ENCODE peak calls at places on chromosomes 2 and 18, in ten cellular contexts. J is SK-N-SH, K is uterus, M is lower lobe of right lung, O is tibial artery, Q is body of pancreas, B is cardiac muscle cell, Z is heart left ventricle, X is left ventricle myocardium inferior, T is ovary. U is an unnamed sample.

GRCh38 chr2:40287815-40288214 is 164.1 kb downstream of the SLC8A1 start:
- DNase-seq in J (no peak), K (no peak), M (no peak), O (no peak), Q (no peak), B (no peak), Z (no peak), X (no peak), T (no peak), U (no peak)

GRCh38 chr2:51344886-51345285 is 313.0 kb upstream of the NRXN1 start:
- DNase-seq in J (no peak), K (no peak), M (no peak), O (no peak), Q (no peak), B (no peak), Z (no peak), X (no peak), T (no peak), U (no peak)

GRCh38 chr2:102806250-102806837 is 44.5 kb downstream of the TMEM182 start:
- DNase-seq in J (peak), K (peak), M (no peak), O (peak), Q (peak), B (peak), Z (no peak), X (peak), T (peak), U (peak)

GRCh38 chr2:170744248-170745002 is 25.8 kb upstream of the ERICH2 start:
- DNase-seq in J (no peak), K (no peak), M (peak), O (no peak), Q (peak), B (no peak), Z (no peak), X (no peak), T (no peak), U (no peak)

GRCh38 chr2:2057125-2057721 is 273.9 kb downstream of the MYT1L start:
- DNase-seq in J (no peak), K (peak), M (peak), O (peak), Q (peak), B (no peak), Z (peak), X (peak), T (peak), U (peak)

GRCh38 chr2:15984367-15985255 is 44.3 kb downstream of the MYCN start:
- DNase-seq in J (peak), K (no peak), M (no peak), O (no peak), Q (no peak), B (no peak), Z (no peak), X (peak), T (no peak), U (no peak)

GRCh38 chr2:120826716-120827410 is 91.2 kb downstream of the GLI2 start:
- DNase-seq in J (no peak), K (no peak), M (no peak), O (peak), Q (no peak), B (no peak), Z (no peak), X (no peak), T (no peak), U (no peak)

GRCh38 chr2:6826081-6826913 is 39.4 kb downstream of the CMPK2 start:
- DNase-seq in J (no peak), K (no peak), M (no peak), O (no peak), Q (peak), B (peak), Z (no peak), X (no peak), T (no peak), U (peak)

GRCh38 chr2:127040169-127040568 is 66.8 kb downstream of the BIN1 start:
- DNase-seq in J (no peak), K (no peak), M (no peak), O (no peak), Q (no peak), B (no peak), Z (peak), X (no peak), T (no peak), U (no peak)

DNA sequence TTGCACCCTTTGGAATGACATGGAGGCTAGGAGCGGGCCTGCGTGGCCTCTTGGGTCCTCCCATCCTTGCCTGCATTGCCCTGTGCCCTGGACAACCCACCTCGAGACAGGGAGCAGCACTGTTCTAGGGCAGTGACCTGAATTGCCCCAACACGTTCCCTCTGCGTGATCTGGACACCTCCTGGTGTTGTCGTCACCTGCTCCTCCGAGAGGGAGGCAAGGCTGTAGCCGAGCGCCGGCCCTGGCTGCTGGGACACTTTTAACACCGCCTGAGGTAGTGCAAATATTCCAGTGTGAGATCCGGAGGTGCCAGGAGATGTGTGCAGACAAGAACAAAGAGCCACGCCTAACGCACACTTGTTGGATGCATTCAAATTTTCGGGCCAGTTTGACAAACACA is 131.5 kb downstream of the SMAD7 start:
- DNase-seq in J (no peak), K (peak), M (peak), O (peak), Q (peak), B (peak), Z (peak), X (peak), T (no peak), U (no peak)
- H3K27ac ChIP-seq in J (no peak), K (no peak), M (no peak), O (no peak), Q (no peak), B (peak), Z (peak), X (peak), T (no peak), U (no peak)

GRCh38 chr2:236047886-236048540 is 120.2 kb downstream of the GBX2 start:
- DNase-seq in J (no peak), K (no peak), M (no peak), O (no peak), Q (peak), B (no peak), Z (no peak), X (no peak), T (no peak), U (no peak)
- H3K27ac ChIP-seq in J (no peak), K (no peak), M (no peak), O (no peak), Q (no peak), B (no peak), Z (no peak), X (no peak), T (no peak), U (no peak)

GRCh38 chr18:7809455-7809854 is 242.3 kb downstream of the PTPRM start:
- DNase-seq in J (no peak), K (no peak), M (no peak), O (no peak), Q (no peak), B (no peak), Z (no peak), X (no peak), T (no peak), U (no peak)
- H3K27ac ChIP-seq in J (no peak), K (no peak), M (no peak), O (no peak), Q (no peak), B (peak), Z (no peak), X (no peak), T (no peak), U (no peak)

GRCh38 chr2:240781471-240782220 is 38.4 kb downstream of the KIF1A start:
- DNase-seq in J (no peak), K (no peak), M (no peak), O (no peak), Q (no peak), B (no peak), Z (peak), X (no peak), T (peak), U (no peak)
- H3K27ac ChIP-seq in J (no peak), K (no peak), M (no peak), O (no peak), Q (no peak), B (no peak), Z (no peak), X (no peak), T (no peak), U (no peak)

DNA sequence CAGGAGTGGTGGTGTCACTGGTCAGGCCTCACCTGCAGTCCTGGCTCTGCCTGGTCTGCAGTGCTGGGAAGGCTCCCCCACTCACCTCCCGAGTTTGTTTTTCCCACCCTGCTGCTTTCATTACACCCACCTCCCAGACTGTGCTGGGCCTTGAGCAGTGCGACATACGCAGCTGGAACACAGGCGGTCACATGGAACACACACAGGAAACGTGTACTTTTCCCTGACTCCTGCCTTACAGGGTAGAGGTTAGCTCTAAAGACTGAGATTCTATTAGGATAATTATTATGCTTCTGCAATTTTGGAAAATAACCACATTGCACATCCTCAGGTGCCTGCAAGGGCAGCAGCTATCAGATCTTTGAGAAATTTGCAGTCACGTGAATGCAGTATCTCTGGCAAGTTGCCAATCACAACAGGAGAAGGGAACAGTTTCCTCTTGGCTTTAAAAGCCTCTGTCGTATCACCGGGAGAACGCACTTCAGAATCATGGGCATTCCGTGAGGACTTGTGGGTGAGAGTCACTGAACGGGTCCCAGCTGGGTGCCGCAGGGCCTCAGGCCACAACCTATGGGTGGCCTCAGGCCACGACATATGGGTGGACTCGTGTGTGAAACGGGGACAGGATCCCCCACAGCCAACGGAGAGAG is 136.5 kb downstream of the ZNF236 start:
- DNase-seq in J (peak), K (no peak), M (no peak), O (no peak), Q (peak), B (peak), Z (no peak), X (no peak), T (no peak), U (no peak)
- H3K27ac ChIP-seq in J (no peak), K (no peak), M (peak), O (no peak), Q (peak), B (peak), Z (no peak), X (no peak), T (no peak), U (no peak)

GRCh38 chr2:22078701-22079100 is 954.9 kb downstream of the TDRD15 start:
- DNase-seq in J (no peak), K (no peak), M (no peak), O (no peak), Q (no peak), B (no peak), Z (no peak), X (no peak), T (no peak), U (no peak)
- H3K27ac ChIP-seq in J (no peak), K (no peak), M (no peak), O (no peak), Q (no peak), B (no peak), Z (no peak), X (no peak), T (no peak), U (no peak)

DNA sequence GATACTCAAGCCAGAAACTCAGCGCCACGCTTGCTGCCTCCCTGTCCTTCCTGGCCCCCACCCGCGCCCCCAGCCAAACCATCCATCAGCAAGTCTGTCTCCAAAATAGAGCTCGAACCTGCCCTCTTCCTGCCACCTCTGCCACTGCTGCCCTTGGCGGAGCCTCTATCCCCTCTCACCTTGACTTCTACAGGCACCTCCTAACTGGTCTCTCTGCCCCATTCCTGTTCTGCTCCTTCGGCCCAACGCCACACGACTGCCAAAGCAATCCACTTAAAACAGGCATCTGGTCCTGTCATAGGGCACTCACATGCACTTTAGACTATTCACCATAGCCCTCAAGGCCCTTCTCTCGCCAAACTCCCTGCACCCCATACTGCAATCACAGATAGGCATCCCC is 210.3 kb upstream of the SMAD2 start:
- DNase-seq in J (no peak), K (no peak), M (no peak), O (no peak), Q (no peak), B (no peak), Z (no peak), X (no peak), T (peak), U (no peak)
- H3K27ac ChIP-seq in J (no peak), K (no peak), M (no peak), O (no peak), Q (peak), B (no peak), Z (no peak), X (peak), T (no peak), U (no peak)

DNA sequence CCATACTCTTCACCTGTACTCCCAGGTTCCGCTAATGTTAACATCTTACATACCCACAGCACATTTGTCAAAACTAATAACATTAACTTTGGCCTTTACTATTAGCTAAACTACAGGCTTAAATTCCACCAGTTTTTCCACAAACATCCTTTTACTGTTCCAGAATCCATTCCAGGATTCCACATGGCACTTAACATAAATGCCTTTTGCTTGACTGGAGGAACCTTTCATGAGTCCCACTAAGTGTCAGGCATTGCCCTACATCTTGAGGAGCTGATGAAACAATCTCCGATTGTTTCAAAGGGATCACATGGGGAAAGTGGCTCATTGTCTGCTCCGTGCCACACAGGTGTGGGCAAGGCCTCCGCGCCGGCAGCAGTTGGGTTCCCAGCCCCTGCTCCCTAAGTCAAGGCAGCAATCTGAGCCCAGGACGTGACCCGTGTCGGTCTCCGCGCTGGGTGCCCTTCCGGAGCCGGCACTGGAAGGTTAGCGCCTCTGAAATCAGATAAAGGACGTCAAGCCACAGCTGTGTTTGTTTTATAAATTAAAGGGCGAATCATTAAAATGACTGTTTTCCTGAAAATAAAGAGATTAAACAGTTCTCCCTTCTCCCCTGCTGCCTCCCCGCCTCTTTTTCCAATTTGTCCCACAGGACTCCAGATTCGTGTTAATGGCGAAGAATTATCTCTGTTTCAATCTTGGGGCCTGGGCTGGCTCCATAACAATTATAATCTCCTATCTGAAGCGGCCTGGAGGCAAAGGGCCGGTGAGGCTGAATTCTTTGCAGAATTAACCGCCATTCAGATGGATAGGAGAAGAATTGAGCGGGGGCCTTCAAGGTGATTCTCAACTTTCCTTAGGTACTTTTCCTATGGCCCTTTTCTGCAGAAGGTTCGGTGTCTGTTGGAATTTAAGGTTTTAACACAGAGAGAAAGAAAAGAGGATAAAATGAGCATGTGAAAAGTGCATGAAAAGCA is 84.3 kb upstream of the FZD7 start:
- DNase-seq in J (peak), K (no peak), M (no peak), O (no peak), Q (no peak), B (no peak), Z (no peak), X (no peak), T (no peak), U (no peak)
- H3K27ac ChIP-seq in J (no peak), K (no peak), M (no peak), O (no peak), Q (no peak), B (no peak), Z (no peak), X (no peak), T (no peak), U (no peak)

U was measured in OCI-LY7.